ENCODE peak calls at places on chromosomes 11 and 22, in seven cellular contexts. P is effector memory CD8-positive, alpha-beta T cell; Z is neural progenitor cell; F is progenitor cell of endocrine pancreas; Q is amniotic stem cell; B is HEK293T; J is tibial nerve. X is an unnamed sample.

GRCh38 chr11:45658292-45658991 is 7.0 kb downstream of the CHST1 start:
- DNase-seq in Q (peak; percentile 27), B (no peak), F (no peak), P (no peak), Z (peak; percentile 66), J (no peak), X (peak; percentile 80)

GRCh38 chr11:123316003-123316402 is 114.1 kb upstream of the GRAMD1B start:
- DNase-seq in J (no peak), P (no peak), Q (no peak), Z (no peak), B (no peak), F (no peak), X (no peak)

GRCh38 chr11:95095858-95096587 is 6.4 kb downstream of the ENDOD1 start:
- DNase-seq in J (no peak), Z (no peak), P (no peak), Q (peak; percentile 41), B (no peak), F (no peak), X (no peak)

GRCh38 chr11:123588117-123588815 is 66.2 kb downstream of the SCN3B start:
- DNase-seq in F (peak; percentile 42), P (no peak), B (no peak), Z (no peak), Q (no peak), J (no peak), X (no peak)

GRCh38 chr11:16879690-16880089 is 134.5 kb downstream of the PLEKHA7 start:
- DNase-seq in J (no peak), B (no peak), Z (no peak), F (no peak), Q (no peak), P (no peak), X (no peak)

GRCh38 chr11:130653838-130654601 is 205.6 kb downstream of the ADAMTS15 start:
- DNase-seq in P (no peak), Z (no peak), J (peak; percentile 40), B (no peak), Q (no peak), F (no peak), X (no peak)

GRCh38 chr11:108670381-108670930 is 5.6 kb downstream of the DDX10 start:
- DNase-seq in B (no peak), P (no peak), J (no peak), Q (no peak), F (no peak), Z (no peak), X (no peak)

GRCh38 chr22:38755155-38755910 is 465 bp downstream of the SUN2 start:
- DNase-seq in J (peak; percentile 95), B (peak; percentile 59), Z (peak; percentile 91), F (peak; percentile 51), Q (peak; percentile 42), P (peak; percentile 49), X (peak; percentile 72)

GRCh38 chr11:429391-429790 is 12.4 kb downstream of the ANO9 start:
- DNase-seq in P (no peak), B (no peak), J (no peak), F (no peak), Q (no peak), Z (no peak), X (no peak)

GRCh38 chr22:47547239-47547661 is 784.8 kb downstream of the TBC1D22A start:
- DNase-seq in P (no peak), B (no peak), Z (no peak), Q (no peak), J (no peak), F (no peak), X (no peak)

GRCh38 chr11:95089620-95090542 is at the start of gene ENDOD1:
- DNase-seq in P (peak; percentile 83), F (peak; percentile 58), Z (peak; percentile 94), J (peak; percentile 65), Q (peak; percentile 67), B (peak; percentile 86), X (peak; percentile 82)

GRCh38 chr11:96333076-96333744 is 9.8 kb downstream of the MAML2 start:
- DNase-seq in P (no peak), B (no peak), Z (no peak), F (no peak), Q (no peak), J (no peak), X (no peak)

GRCh38 chr11:26247340-26247739 is 84.6 kb upstream of the ANO3 start:
- DNase-seq in P (no peak), J (no peak), Z (no peak), Q (no peak), F (no peak), B (no peak), X (no peak)

GRCh38 chr22:22709719-22710445 is 65.5 kb downstream of the GGTLC2 start:
- DNase-seq in F (peak; percentile 8), B (peak; percentile 61), J (no peak), Q (no peak), Z (peak; percentile 67), P (no peak), X (peak; percentile 87)

GRCh38 chr22:24510694-24511625 is 15.8 kb downstream of the UPB1 start:
- DNase-seq in B (no peak), P (no peak), Q (no peak), J (no peak), F (no peak), Z (no peak), X (no peak)

GRCh38 chr11:45285289-45285828 is 782 bp downstream of the SYT13 start:
- DNase-seq in B (no peak), J (no peak), P (no peak), Q (no peak), Z (peak; percentile 19), F (no peak), X (no peak)

GRCh38 chr11:67732045-67732787 is 57.8 kb upstream of the ALDH3B2 start:
- DNase-seq in Q (no peak), J (no peak), P (peak; percentile 48), Z (peak; percentile 58), F (no peak), B (peak; percentile 46), X (peak; percentile 60)

GRCh38 chr11:11252403-11252802 is 100.6 kb downstream of the CSNK2A3 start:
- DNase-seq in P (no peak), Z (no peak), B (no peak), J (no peak), Q (no peak), F (no peak), X (no peak)

GRCh38 chr11:116465056-116465455 is 307.7 kb downstream of the BUD13 start:
- DNase-seq in P (no peak), F (no peak), B (no peak), Q (no peak), J (no peak), Z (no peak), X (no peak)

GRCh38 chr11:1118755-1119275 is 38.9 kb upstream of the MUC5AC start:
- DNase-seq in J (no peak), P (no peak), F (no peak), B (no peak), Q (no peak), Z (no peak), X (no peak)

GRCh38 chr11:62547691-62548281 is 1.2 kb upstream of the AHNAK start:
- DNase-seq in P (no peak), Q (no peak), J (no peak), F (no peak), Z (peak; percentile 29), B (no peak), X (no peak)

GRCh38 chr11:9130297-9130696 is 38.9 kb upstream of the SCUBE2 start:
- DNase-seq in P (no peak), Q (no peak), F (no peak), J (no peak), Z (no peak), B (no peak), X (no peak)

GRCh38 chr11:97345031-97345430 is 955.2 kb downstream of the JRKL start:
- DNase-seq in B (no peak), P (no peak), F (no peak), J (no peak), Z (no peak), Q (no peak), X (no peak)

GRCh38 chr22:18057568-18058209 is 20.1 kb upstream of the PEX26 start:
- DNase-seq in B (no peak), F (no peak), Z (no peak), Q (peak; percentile 97), J (peak; percentile 60), P (no peak), X (no peak)

GRCh38 chr11:2157294-2158040 is 3.5 kb downstream of the INS start:
- DNase-seq in J (no peak), F (no peak), Q (no peak), Z (no peak), B (no peak), P (no peak), X (no peak)

GRCh38 chr22:28952857-28953256 is 69.5 kb downstream of the ZNRF3 start:
- DNase-seq in Z (no peak), Q (no peak), P (no peak), B (no peak), J (no peak), F (no peak), X (no peak)

GRCh38 chr11:68003846-68004550 is at the start of gene UNC93B1:
- DNase-seq in Q (peak; percentile 39), J (peak; percentile 90), F (peak; percentile 39), B (peak; percentile 83), Z (peak; percentile 81), P (peak; percentile 69), X (peak; percentile 78)

GRCh38 chr22:46798366-46799057 is 36.1 kb downstream of the TBC1D22A start:
- DNase-seq in F (peak; percentile 79), B (peak; percentile 86), P (peak; percentile 79), J (peak; percentile 68), Q (no peak), Z (peak; percentile 82), X (peak; percentile 87)

GRCh38 chr11:133049244-133050019 is 482.9 kb downstream of the OPCML start:
- DNase-seq in B (no peak), Q (no peak), J (no peak), Z (no peak), P (no peak), F (no peak), X (no peak)

GRCh38 chr11:64415996-64416728 is 57.2 kb downstream of the RPS6KA4 start:
- DNase-seq in F (no peak), Z (no peak), P (peak; percentile 10), J (no peak), B (no peak), Q (no peak), X (no peak)

GRCh38 chr11:69487391-69487790 is 5.9 kb downstream of the LINC01488 start:
- DNase-seq in F (no peak), B (no peak), P (no peak), Q (no peak), J (no peak), Z (no peak), X (no peak)

GRCh38 chr11:129544691-129545090 is 169.0 kb downstream of the BARX2 start:
- DNase-seq in J (no peak), Q (no peak), F (no peak), B (no peak), P (no peak), Z (no peak), X (no peak)

GRCh38 chr22:50205781-50206569 is 5.2 kb downstream of the SELENOO start:
- DNase-seq in Z (no peak), P (no peak), B (no peak), F (no peak), J (no peak), Q (no peak), X (no peak)

GRCh38 chr22:45286854-45287551 is 2.3 kb downstream of the UPK3A start:
- DNase-seq in Z (no peak), B (no peak), P (no peak), F (no peak), Q (no peak), J (no peak), X (no peak)

GRCh38 chr11:34308821-34309585 is 48.8 kb downstream of the ABTB2 start:
- DNase-seq in Z (no peak), J (no peak), B (no peak), P (no peak), Q (no peak), F (no peak), X (no peak)

X was measured in WTC11.